ENCODE peak calls at places on chromosomes 3 and 15, in eight cellular contexts. One of them, this sample, is unnamed.

GRCh38 chr3:10702961-10703740 is 112.9 kb upstream of the SLC6A11 start:
- DNase-seq in colonic mucosa: no peak
- DNase-seq in sigmoid colon: no peak
- DNase-seq in breast epithelium: no peak
- DNase-seq in cardiac muscle cell: peak
- DNase-seq in lower leg skin: no peak
- DNase-seq in brain microvascular endothelial cell: no peak
- DNase-seq in left lung: no peak
- DNase-seq in this sample: no peak

GRCh38 chr15:44193651-44194396 is 1.2 kb downstream of the FRMD5 start:
- DNase-seq in sigmoid colon: no peak
- DNase-seq in lower leg skin: no peak
- DNase-seq in colonic mucosa: peak
- DNase-seq in cardiac muscle cell: peak
- DNase-seq in breast epithelium: no peak
- DNase-seq in left lung: no peak
- DNase-seq in brain microvascular endothelial cell: peak
- DNase-seq in this sample: no peak

GRCh38 chr15:92898988-92899909 is 875 bp upstream of the CHD2 start:
- DNase-seq in cardiac muscle cell: no peak
- DNase-seq in colonic mucosa: no peak
- DNase-seq in brain microvascular endothelial cell: no peak
- DNase-seq in lower leg skin: no peak
- DNase-seq in breast epithelium: no peak
- DNase-seq in left lung: no peak
- DNase-seq in sigmoid colon: no peak
- DNase-seq in this sample: no peak

GRCh38 chr3:88595025-88595424 is 445.3 kb downstream of the C3orf38 start:
- DNase-seq in left lung: no peak
- DNase-seq in lower leg skin: no peak
- DNase-seq in cardiac muscle cell: peak
- DNase-seq in brain microvascular endothelial cell: no peak
- DNase-seq in sigmoid colon: no peak
- DNase-seq in breast epithelium: no peak
- DNase-seq in colonic mucosa: no peak
- DNase-seq in this sample: no peak

GRCh38 chr15:25899870-25900269 is 36.7 kb upstream of the ATP10A start:
- DNase-seq in cardiac muscle cell: no peak
- DNase-seq in brain microvascular endothelial cell: no peak
- DNase-seq in breast epithelium: no peak
- DNase-seq in sigmoid colon: no peak
- DNase-seq in colonic mucosa: no peak
- DNase-seq in lower leg skin: no peak
- DNase-seq in left lung: no peak
- DNase-seq in this sample: no peak

GRCh38 chr3:186519021-186519658 is 25.0 kb downstream of the CRYGS start:
- DNase-seq in lower leg skin: no peak
- DNase-seq in brain microvascular endothelial cell: no peak
- DNase-seq in cardiac muscle cell: no peak
- DNase-seq in colonic mucosa: no peak
- DNase-seq in sigmoid colon: no peak
- DNase-seq in left lung: no peak
- DNase-seq in breast epithelium: no peak
- DNase-seq in this sample: peak

GRCh38 chr3:64815691-64816225 is 128.0 kb upstream of the ADAMTS9 start:
- DNase-seq in sigmoid colon: no peak
- DNase-seq in cardiac muscle cell: peak
- DNase-seq in lower leg skin: no peak
- DNase-seq in breast epithelium: no peak
- DNase-seq in colonic mucosa: no peak
- DNase-seq in left lung: no peak
- DNase-seq in brain microvascular endothelial cell: no peak
- DNase-seq in this sample: no peak

GRCh38 chr15:71758716-71759115 is 51.6 kb upstream of the NR2E3 start:
- DNase-seq in lower leg skin: no peak
- DNase-seq in breast epithelium: no peak
- DNase-seq in left lung: no peak
- DNase-seq in sigmoid colon: no peak
- DNase-seq in cardiac muscle cell: no peak
- DNase-seq in brain microvascular endothelial cell: no peak
- DNase-seq in colonic mucosa: no peak
- DNase-seq in this sample: no peak

GRCh38 chr3:138834359-138835176 is at the start of gene PIK3CB:
- DNase-seq in sigmoid colon: peak
- DNase-seq in cardiac muscle cell: peak
- DNase-seq in left lung: peak
- DNase-seq in breast epithelium: peak
- DNase-seq in brain microvascular endothelial cell: peak
- DNase-seq in lower leg skin: peak
- DNase-seq in colonic mucosa: peak
- DNase-seq in this sample: peak

GRCh38 chr3:77329161-77329560 is 289.3 kb downstream of the ROBO2 start:
- DNase-seq in lower leg skin: no peak
- DNase-seq in cardiac muscle cell: no peak
- DNase-seq in left lung: no peak
- DNase-seq in sigmoid colon: no peak
- DNase-seq in brain microvascular endothelial cell: no peak
- DNase-seq in colonic mucosa: no peak
- DNase-seq in breast epithelium: no peak
- DNase-seq in this sample: no peak

GRCh38 chr3:195466251-195466650 is 23.4 kb upstream of the ACAP2 start:
- DNase-seq in brain microvascular endothelial cell: peak
- DNase-seq in lower leg skin: peak
- DNase-seq in sigmoid colon: no peak
- DNase-seq in cardiac muscle cell: no peak
- DNase-seq in colonic mucosa: no peak
- DNase-seq in breast epithelium: no peak
- DNase-seq in left lung: no peak
- DNase-seq in this sample: no peak

GRCh38 chr3:127940116-127940515 is 25.1 kb downstream of the KBTBD12 start:
- DNase-seq in brain microvascular endothelial cell: no peak
- DNase-seq in lower leg skin: no peak
- DNase-seq in left lung: no peak
- DNase-seq in colonic mucosa: no peak
- DNase-seq in breast epithelium: no peak
- DNase-seq in cardiac muscle cell: no peak
- DNase-seq in sigmoid colon: no peak
- DNase-seq in this sample: no peak

GRCh38 chr15:42038401-42038800 is 17.6 kb upstream of the PLA2G4E start:
- DNase-seq in left lung: no peak
- DNase-seq in lower leg skin: no peak
- DNase-seq in cardiac muscle cell: no peak
- DNase-seq in sigmoid colon: no peak
- DNase-seq in breast epithelium: no peak
- DNase-seq in brain microvascular endothelial cell: no peak
- DNase-seq in colonic mucosa: no peak
- DNase-seq in this sample: no peak

GRCh38 chr3:174441588-174442316 is 417.4 kb upstream of the NAALADL2 start:
- DNase-seq in breast epithelium: no peak
- DNase-seq in colonic mucosa: no peak
- DNase-seq in lower leg skin: no peak
- DNase-seq in brain microvascular endothelial cell: no peak
- DNase-seq in sigmoid colon: no peak
- DNase-seq in cardiac muscle cell: peak
- DNase-seq in left lung: no peak
- DNase-seq in this sample: no peak

DNA sequence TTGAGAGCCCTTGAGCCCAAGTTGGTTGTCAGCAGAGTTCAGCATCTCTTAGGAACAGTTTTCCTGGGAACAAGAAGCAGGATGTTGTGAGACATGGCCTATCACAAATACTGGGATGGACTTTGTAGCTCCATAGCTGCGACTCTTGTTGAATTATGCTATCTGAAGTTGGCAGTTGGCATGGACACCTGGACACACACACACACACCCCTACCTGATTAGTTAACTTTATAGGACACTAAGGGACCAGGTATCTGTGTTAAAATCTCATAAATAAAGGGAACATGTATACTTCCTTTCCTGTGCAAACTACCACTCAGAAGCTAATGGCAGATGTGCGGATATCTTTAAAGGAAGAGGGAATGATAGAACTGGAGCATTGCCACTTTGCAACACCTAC is 10.2 kb upstream of the CHRNA7 start:
- DNase-seq in cardiac muscle cell: no peak
- DNase-seq in colonic mucosa: no peak
- DNase-seq in brain microvascular endothelial cell: no peak
- DNase-seq in breast epithelium: no peak
- DNase-seq in left lung: no peak
- DNase-seq in sigmoid colon: no peak
- DNase-seq in lower leg skin: no peak
- DNase-seq in this sample: no peak
- TF ChIP-seq CTCF in cardiac muscle cell: no peak
- TF ChIP-seq CTCF in colonic mucosa: no peak
- TF ChIP-seq CTCF in brain microvascular endothelial cell: no peak
- TF ChIP-seq CTCF in breast epithelium: no peak
- TF ChIP-seq CTCF in left lung: no peak
- TF ChIP-seq CTCF in sigmoid colon: no peak
- TF ChIP-seq CTCF in lower leg skin: no peak
- TF ChIP-seq CTCF in this sample: no peak

GRCh38 chr15:74209560-74209958 is 7.0 kb upstream of the STRA6 start:
- DNase-seq in breast epithelium: no peak
- DNase-seq in cardiac muscle cell: no peak
- DNase-seq in lower leg skin: no peak
- DNase-seq in left lung: peak
- DNase-seq in colonic mucosa: no peak
- DNase-seq in brain microvascular endothelial cell: no peak
- DNase-seq in sigmoid colon: no peak
- DNase-seq in this sample: no peak
- TF ChIP-seq CTCF in breast epithelium: no peak
- TF ChIP-seq CTCF in cardiac muscle cell: peak
- TF ChIP-seq CTCF in lower leg skin: no peak
- TF ChIP-seq CTCF in left lung: no peak
- TF ChIP-seq CTCF in colonic mucosa: no peak
- TF ChIP-seq CTCF in brain microvascular endothelial cell: no peak
- TF ChIP-seq CTCF in sigmoid colon: no peak
- TF ChIP-seq CTCF in this sample: no peak

DNA sequence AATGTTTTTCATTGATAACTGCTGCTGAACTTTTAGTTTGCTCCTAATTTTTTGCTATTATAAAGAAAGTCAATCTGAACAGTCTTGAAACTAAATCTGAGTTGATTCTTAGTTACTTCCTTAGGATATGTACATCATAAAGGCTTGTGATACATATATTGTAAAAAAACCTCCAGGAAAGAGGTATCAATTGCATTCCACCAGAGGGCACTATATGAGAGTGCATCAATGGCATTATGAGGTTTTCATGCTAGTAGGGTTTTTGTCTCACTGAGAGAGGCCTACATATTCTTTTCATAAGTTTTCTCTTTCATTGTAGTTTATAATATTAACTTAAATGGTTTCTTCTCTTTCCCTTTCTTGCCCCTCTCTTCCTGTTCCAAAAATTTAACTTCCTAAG is 46.9 kb downstream of the PIK3R4 start:
- DNase-seq in brain microvascular endothelial cell: peak
- DNase-seq in left lung: no peak
- DNase-seq in lower leg skin: no peak
- DNase-seq in cardiac muscle cell: peak
- DNase-seq in colonic mucosa: no peak
- DNase-seq in sigmoid colon: no peak
- DNase-seq in breast epithelium: no peak
- DNase-seq in this sample: no peak
- TF ChIP-seq CTCF in brain microvascular endothelial cell: peak
- TF ChIP-seq CTCF in left lung: peak
- TF ChIP-seq CTCF in lower leg skin: no peak
- TF ChIP-seq CTCF in cardiac muscle cell: peak
- TF ChIP-seq CTCF in colonic mucosa: peak
- TF ChIP-seq CTCF in sigmoid colon: no peak
- TF ChIP-seq CTCF in breast epithelium: no peak
- TF ChIP-seq CTCF in this sample: no peak

DNA sequence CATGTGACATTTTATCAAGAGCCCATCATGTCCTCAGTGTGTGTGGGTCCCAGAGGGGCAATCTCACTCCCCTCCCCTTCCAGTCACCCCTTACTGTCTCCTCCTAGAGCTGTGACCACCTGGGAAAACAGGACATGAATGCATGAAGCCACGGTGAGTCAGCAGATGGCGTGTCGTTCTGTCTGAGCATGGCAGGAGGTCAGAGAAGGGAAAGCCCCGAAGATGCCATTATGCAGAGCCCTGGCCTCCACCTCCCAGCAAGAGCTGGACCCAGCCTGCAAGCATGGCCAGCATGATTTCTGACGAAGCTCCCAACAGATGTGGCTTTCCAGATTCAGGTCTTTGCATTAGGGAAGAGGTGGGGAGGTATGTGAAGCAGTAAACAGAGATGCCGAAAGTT is 118.4 kb downstream of the TLE3 start:
- DNase-seq in cardiac muscle cell: no peak
- DNase-seq in lower leg skin: no peak
- DNase-seq in left lung: no peak
- DNase-seq in breast epithelium: no peak
- DNase-seq in colonic mucosa: no peak
- DNase-seq in brain microvascular endothelial cell: peak
- DNase-seq in sigmoid colon: no peak
- DNase-seq in this sample: peak
- TF ChIP-seq CTCF in cardiac muscle cell: no peak
- TF ChIP-seq CTCF in lower leg skin: no peak
- TF ChIP-seq CTCF in left lung: no peak
- TF ChIP-seq CTCF in breast epithelium: no peak
- TF ChIP-seq CTCF in colonic mucosa: peak
- TF ChIP-seq CTCF in brain microvascular endothelial cell: peak
- TF ChIP-seq CTCF in sigmoid colon: no peak
- TF ChIP-seq CTCF in this sample: no peak

DNA sequence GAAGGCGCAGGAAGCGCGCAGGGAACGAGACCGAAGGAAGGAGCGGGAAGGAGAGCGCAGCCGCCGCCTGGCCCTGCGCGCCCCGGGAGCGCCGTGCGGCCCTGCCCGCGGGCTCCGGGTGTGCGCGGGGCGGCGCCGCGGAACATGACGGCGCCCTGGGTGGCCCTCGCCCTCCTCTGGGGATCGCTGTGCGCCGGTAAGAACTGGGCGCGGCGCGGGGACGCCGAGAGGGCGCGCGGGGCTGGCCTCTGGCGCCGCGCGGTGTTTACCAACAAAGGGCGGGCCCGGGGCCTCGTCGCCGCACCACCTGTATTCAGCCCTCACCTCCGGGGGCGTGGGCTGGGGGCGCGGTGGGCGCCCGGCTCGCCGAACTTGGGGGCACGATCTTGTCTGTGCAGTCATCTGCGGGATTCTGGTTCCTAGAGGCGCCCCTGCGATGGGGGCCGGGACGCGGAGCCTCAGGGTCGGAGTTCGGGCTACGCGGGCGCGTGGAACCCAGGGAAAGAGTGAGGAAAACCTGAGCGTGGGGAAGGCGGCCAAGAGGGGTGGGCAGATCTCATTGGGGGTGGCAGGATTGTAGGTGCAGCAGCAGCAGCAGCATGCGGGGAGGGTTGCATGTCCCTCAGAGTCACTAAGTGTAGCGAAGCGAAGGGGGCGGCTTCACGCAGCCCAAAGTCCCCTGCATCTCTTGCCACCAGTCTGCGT is 641 bp downstream of the ACVR2B start:
- DNase-seq in left lung: peak
- DNase-seq in colonic mucosa: peak
- DNase-seq in cardiac muscle cell: peak
- DNase-seq in lower leg skin: no peak
- DNase-seq in brain microvascular endothelial cell: no peak
- DNase-seq in sigmoid colon: no peak
- DNase-seq in breast epithelium: no peak
- DNase-seq in this sample: no peak
- TF ChIP-seq CTCF in left lung: no peak
- TF ChIP-seq CTCF in colonic mucosa: no peak
- TF ChIP-seq CTCF in cardiac muscle cell: no peak
- TF ChIP-seq CTCF in lower leg skin: no peak
- TF ChIP-seq CTCF in brain microvascular endothelial cell: no peak
- TF ChIP-seq CTCF in sigmoid colon: no peak
- TF ChIP-seq CTCF in breast epithelium: no peak
- TF ChIP-seq CTCF in this sample: no peak